ENCODE peak calls at places on chromosomes 5 and 9, in four cellular contexts. U, C, D and E are unnamed samples.

GRCh38 chr5:89735108-89735507 is 674.4 kb downstream of the CETN3 start:
- DNase-seq in C (no peak), U (no peak), D (no peak), E (no peak)

GRCh38 chr9:134336924-134337323 is 10.7 kb downstream of the RXRA start:
- DNase-seq in U (no peak), D (no peak), C (no peak), E (no peak)

GRCh38 chr5:27472000-27472763 is 433.8 kb upstream of the CDH9 start:
- DNase-seq in U (no peak), C (peak; percentile 2), D (no peak), E (peak; percentile 46)

GRCh38 chr9:35736201-35736633 is 3.8 kb downstream of the CREB3 start:
- DNase-seq in D (no peak), C (peak; percentile 71), U (no peak), E (peak; percentile 72)

GRCh38 chr5:67353500-67353931 is 156.9 kb upstream of the CD180 start:
- DNase-seq in D (no peak), C (peak; percentile 45), U (no peak), E (no peak)

GRCh38 chr9:84170521-84171141 is 169.9 kb downstream of the SLC28A3 start:
- DNase-seq in C (peak; percentile 98), U (peak; percentile 34), D (no peak), E (no peak)

GRCh38 chr9:99040254-99040653 is 64.7 kb upstream of the TGFBR1 start:
- DNase-seq in C (no peak), U (no peak), D (no peak), E (no peak)

GRCh38 chr5:129852747-129853352 is 51.4 kb upstream of the CHSY3 start:
- DNase-seq in U (peak; percentile 21), D (peak; percentile 72), C (peak; percentile 32), E (peak; percentile 92)

GRCh38 chr5:173331956-173332479 is 3.8 kb upstream of the STC2 start:
- DNase-seq in C (peak; percentile 86), D (peak; percentile 84), U (peak; percentile 58), E (peak; percentile 91)

GRCh38 chr9:96378187-96378586 is 5.3 kb downstream of the SLC35D2 start:
- DNase-seq in U (no peak), C (no peak), D (no peak), E (no peak)

GRCh38 chr5:45261125-45261524 is 435.1 kb downstream of the HCN1 start:
- DNase-seq in U (no peak), C (no peak), D (no peak), E (no peak)

GRCh38 chr9:106450549-106450948 is 412.4 kb upstream of the ZNF462 start:
- DNase-seq in U (no peak), C (no peak), D (no peak), E (no peak)

GRCh38 chr9:118331622-118332045 is 627.4 kb downstream of the TLR4 start:
- DNase-seq in U (no peak), C (peak; percentile 3), D (no peak), E (no peak)

GRCh38 chr9:34254141-34254913 is 74.7 kb downstream of the KIF24 start:
- DNase-seq in U (no peak), D (no peak), C (peak; percentile 86), E (no peak)

GRCh38 chr5:12592228-12592627 is 688.0 kb upstream of the CTNND2 start:
- DNase-seq in C (no peak), D (no peak), U (no peak), E (no peak)

GRCh38 chr5:175696139-175696854 is 38.4 kb downstream of the HRH2 start:
- DNase-seq in C (no peak), U (no peak), D (no peak), E (peak; percentile 77)

GRCh38 chr5:177309351-177310191 is 2.1 kb downstream of the MXD3 start:
- DNase-seq in U (no peak), C (peak; percentile 49), D (no peak), E (peak; percentile 74)

GRCh38 chr9:108473209-108474112 is 382.3 kb downstream of the ACTL7B start:
- DNase-seq in D (no peak), U (no peak), C (peak; percentile 82), E (no peak)

GRCh38 chr5:104540448-104540847 is 977.9 kb upstream of the NUDT12 start:
- DNase-seq in C (peak; percentile 17), D (no peak), U (no peak), E (no peak)

GRCh38 chr5:29715167-29715566 is 1478.3 kb upstream of the CDH6 start:
- DNase-seq in U (no peak), D (no peak), C (no peak), E (no peak)

GRCh38 chr5:108484035-108484434 is 102.1 kb upstream of the FBXL17 start:
- DNase-seq in D (no peak), U (no peak), C (no peak), E (no peak)

DNA sequence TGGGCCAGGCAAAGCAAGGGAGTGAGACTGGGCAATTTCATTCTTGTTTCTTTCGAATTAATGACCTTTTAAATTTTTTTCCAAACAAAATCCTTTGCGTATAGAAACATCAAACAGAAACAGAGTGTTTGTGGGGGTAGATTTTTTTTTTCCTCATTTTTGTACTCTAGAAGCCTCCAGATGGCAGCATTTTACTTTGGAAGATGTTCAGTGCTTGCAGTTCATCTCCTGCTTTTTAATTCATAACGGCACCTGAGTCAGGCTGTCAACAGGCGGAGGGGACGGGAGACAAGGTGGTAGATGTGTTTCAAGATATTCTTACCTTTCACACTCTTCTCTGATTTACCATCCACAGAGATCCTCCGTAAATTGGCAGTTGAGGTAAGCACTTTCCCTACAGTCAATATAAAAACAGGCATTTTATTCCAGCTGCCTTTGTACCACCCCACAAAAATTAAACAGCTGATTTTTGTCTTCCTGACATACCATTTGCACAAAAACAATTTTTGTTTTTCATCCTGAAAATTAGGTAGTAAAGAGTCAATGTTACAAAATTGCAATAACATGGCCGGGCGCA is 99.5 kb upstream of the FBXL17 start:
- DNase-seq in D (no peak), U (no peak), C (peak; percentile 5), E (no peak)
- TF ChIP-seq CTCF in D (peak; percentile 42), U (no peak), C (peak; percentile 32), E (peak; percentile 39)

GRCh38 chr9:127224178-127224882 is 40.2 kb upstream of the GARNL3 start:
- DNase-seq in C (peak; percentile 50), U (peak; percentile 83), D (peak; percentile 92), E (peak; percentile 98)
- TF ChIP-seq CTCF in C (no peak), U (peak; percentile 42), D (peak; percentile 42), E (no peak)

GRCh38 chr9:131594906-131595675 is 49.8 kb downstream of the PRRT1B start:
- DNase-seq in U (no peak), D (no peak), C (no peak), E (no peak)

GRCh38 chr9:131597246-131597645 is 51.9 kb downstream of the PRRT1B start:
- DNase-seq in U (no peak), D (no peak), C (no peak), E (no peak)

GRCh38 chr9:131601683-131602181 is 56.4 kb downstream of the PRRT1B start:
- DNase-seq in D (no peak), U (no peak), C (no peak), E (no peak)

GRCh38 chr9:131595771-131596743 is 50.7 kb downstream of the PRRT1B start:
- DNase-seq in C (no peak), U (no peak), D (no peak), E (no peak)

GRCh38 chr9:131598121-131598520 is 52.8 kb downstream of the PRRT1B start:
- DNase-seq in D (no peak), C (peak; percentile 11), U (no peak), E (no peak)
- TF ChIP-seq CTCF in D (no peak), C (no peak), U (no peak), E (no peak)

DNA sequence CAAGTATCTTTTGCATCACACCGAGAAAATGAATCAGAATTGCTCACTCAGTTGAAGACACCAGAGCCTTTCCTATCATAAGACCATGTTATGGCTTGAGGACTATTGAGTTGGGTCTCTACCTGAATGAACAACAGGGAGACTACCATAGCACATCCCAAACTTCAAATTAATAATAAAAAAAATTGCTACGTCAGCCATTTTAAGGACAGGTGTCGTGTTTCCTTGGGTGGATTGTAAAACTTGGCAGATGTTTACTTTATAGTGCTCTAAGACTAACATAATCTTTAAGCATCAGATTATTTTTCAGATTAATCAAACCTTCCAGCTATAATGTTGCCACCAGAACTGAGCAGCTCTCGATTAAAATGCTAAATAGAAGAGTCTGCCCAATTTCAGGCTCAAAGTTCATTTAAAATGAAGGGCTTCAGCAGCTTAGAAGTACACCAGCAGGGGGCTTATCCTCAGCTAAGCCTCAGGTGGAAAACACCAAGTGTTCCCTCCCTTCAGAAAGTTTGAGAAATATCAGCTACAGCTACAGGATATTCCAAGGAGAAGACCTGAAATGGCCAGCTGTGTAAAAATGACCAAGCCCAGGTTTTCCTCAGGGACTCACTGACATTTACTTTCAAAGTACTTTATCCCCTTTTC is 395.5 kb downstream of the DTWD2 start:
- DNase-seq in U (no peak), C (no peak), D (no peak), E (no peak)
- TF ChIP-seq CTCF in U (no peak), C (peak; percentile 17), D (no peak), E (no peak)

GRCh38 chr9:121703014-121703734 is 51.7 kb downstream of the DAB2IP start:
- DNase-seq in U (no peak), D (no peak), C (no peak), E (no peak)
- TF ChIP-seq CTCF in U (no peak), D (no peak), C (no peak), E (no peak)

GRCh38 chr9:2016411-2017208 is 1.5 kb downstream of the SMARCA2 start:
- DNase-seq in C (peak; percentile 81), D (peak; percentile 36), U (peak; percentile 39), E (peak; percentile 56)
- TF ChIP-seq CTCF in C (no peak), D (no peak), U (no peak), E (no peak)

DNA sequence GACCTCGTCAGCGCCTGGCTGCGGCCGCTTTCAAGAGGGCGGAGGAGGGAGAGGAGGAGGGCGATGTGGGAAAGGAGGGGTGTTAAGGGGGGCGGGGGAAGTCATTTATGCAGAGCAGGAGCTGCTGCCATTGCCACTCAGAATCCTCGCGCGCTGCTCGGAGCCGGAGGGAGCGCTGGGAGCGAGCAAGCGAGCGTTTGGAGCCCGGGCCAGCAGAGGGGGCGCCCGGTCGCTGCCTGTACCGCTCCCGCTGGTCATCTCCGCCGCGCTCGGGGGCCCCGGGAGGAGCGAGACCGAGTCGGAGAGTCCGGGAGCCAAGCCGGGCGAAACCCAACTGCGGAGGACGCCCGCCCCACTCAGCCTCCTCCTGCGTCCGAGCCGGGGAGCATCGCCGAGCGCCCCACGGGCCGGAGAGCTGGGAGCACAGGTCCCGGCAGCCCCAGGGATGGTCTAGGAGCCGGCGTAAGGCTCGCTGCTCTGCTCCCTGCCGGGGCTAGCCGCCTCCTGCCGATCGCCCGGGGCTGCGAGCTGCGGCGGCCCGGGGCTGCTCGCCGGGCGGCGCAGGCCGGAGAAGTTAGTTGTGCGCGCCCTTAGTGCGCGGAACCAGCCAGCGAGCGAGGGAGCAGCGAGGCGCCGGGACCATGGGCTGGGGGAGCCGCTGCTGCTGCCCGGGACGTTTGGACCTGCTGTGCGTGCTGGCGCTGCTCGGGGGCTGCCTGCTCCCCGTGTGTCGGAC is at the start of gene PCSK5:
- DNase-seq in C (peak; percentile 95), U (peak; percentile 82), D (peak; percentile 81), E (peak; percentile 90)
- TF ChIP-seq CTCF in C (peak; percentile 18), U (no peak), D (peak; percentile 18), E (peak; percentile 24)